ENCODE peak calls at places on chromosomes 3 and 15, in four cellular contexts. E is mammary epithelial cell, P is cardiac fibroblast, X is GM23248. A is an unnamed sample.

GRCh38 chr3:169574531-169574930 is 89.0 kb downstream of the MECOM start:
- DNase-seq in P (no peak), E (no peak), X (no peak), A (no peak)

GRCh38 chr3:47015151-47015550 is 35.7 kb downstream of the NBEAL2 start:
- DNase-seq in P (no peak), X (no peak), E (no peak), A (no peak)

GRCh38 chr3:129950318-129951046 is 24.0 kb upstream of the TRH start:
- DNase-seq in E (no peak), P (no peak), X (no peak), A (no peak)

GRCh38 chr3:52197842-52198625 is at the start of gene ALAS1:
- DNase-seq in X (peak), E (peak), P (peak), A (peak)

GRCh38 chr15:34341922-34342736 is 807 bp downstream of the NOP10 start:
- DNase-seq in X (peak), E (peak), P (no peak), A (no peak)

GRCh38 chr3:45890405-45890804 is 4.1 kb downstream of the CCR9 start:
- DNase-seq in X (no peak), P (no peak), E (no peak), A (no peak)

GRCh38 chr3:170270282-170270891 is 48.2 kb downstream of the PRKCI start:
- DNase-seq in X (no peak), E (no peak), P (no peak), A (no peak)

GRCh38 chr3:98709433-98709832 is 53.7 kb upstream of the ST3GAL6 start:
- DNase-seq in E (no peak), P (no peak), X (no peak), A (no peak)

GRCh38 chr3:99703535-99703934 is 65.1 kb downstream of the COL8A1 start:
- DNase-seq in E (no peak), P (no peak), X (no peak), A (no peak)

GRCh38 chr15:36738817-36739216 is 159.4 kb downstream of the CDIN1 start:
- DNase-seq in P (no peak), X (no peak), E (no peak), A (no peak)

GRCh38 chr3:11379238-11379823 is 107.1 kb downstream of the ATG7 start:
- DNase-seq in P (peak), E (peak), X (peak), A (no peak)

GRCh38 chr3:25040739-25041138 is 387.3 kb upstream of the RARB start:
- DNase-seq in E (no peak), P (no peak), X (peak), A (no peak)

GRCh38 chr15:59410448-59410896 is 27.5 kb upstream of the FAM81A start:
- DNase-seq in P (peak), X (peak), E (no peak), A (no peak)
- H3K4me3 ChIP-seq in P (no peak), X (no peak), E (no peak), A (no peak)

DNA sequence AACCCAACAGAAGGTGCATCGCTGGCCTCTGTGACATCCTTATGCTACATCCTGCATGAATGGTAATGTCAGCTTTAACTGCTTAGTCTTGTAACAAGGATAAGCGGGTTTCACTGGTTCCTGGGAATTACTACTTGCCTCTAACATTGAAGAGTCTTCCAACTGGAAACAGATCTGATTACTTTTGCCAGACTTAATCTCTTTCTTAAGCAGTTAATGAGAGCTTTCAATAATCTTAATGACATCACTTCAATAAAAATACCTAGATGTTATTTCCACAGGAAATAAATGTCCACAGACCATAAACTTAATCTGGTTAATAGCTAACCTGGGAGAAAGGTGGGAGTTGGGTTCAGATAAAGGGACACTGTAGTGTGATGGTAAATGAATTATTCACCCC is 44.0 kb downstream of the FMN1 start:
- DNase-seq in X (no peak), E (no peak), P (no peak), A (no peak)
- H3K4me3 ChIP-seq in X (no peak), E (no peak), P (no peak), A (peak)

GRCh38 chr15:48810414-48811324 is at the start of gene CEP152:
- DNase-seq in X (peak), P (peak), E (peak), A (peak)

GRCh38 chr15:48802867-48803266 is 8.0 kb downstream of the CEP152 start:
- DNase-seq in E (peak), P (peak), X (peak), A (no peak)

GRCh38 chr15:48802257-48802656 is 8.6 kb downstream of the CEP152 start:
- DNase-seq in E (no peak), P (no peak), X (no peak), A (no peak)

GRCh38 chr15:48803877-48804276 is 7.0 kb downstream of the CEP152 start:
- DNase-seq in P (no peak), X (no peak), E (no peak), A (no peak)

GRCh38 chr15:48806151-48806550 is 4.7 kb downstream of the CEP152 start:
- DNase-seq in X (peak), P (peak), E (no peak), A (no peak)
- H3K4me3 ChIP-seq in X (no peak), P (no peak), E (no peak), A (no peak)

DNA sequence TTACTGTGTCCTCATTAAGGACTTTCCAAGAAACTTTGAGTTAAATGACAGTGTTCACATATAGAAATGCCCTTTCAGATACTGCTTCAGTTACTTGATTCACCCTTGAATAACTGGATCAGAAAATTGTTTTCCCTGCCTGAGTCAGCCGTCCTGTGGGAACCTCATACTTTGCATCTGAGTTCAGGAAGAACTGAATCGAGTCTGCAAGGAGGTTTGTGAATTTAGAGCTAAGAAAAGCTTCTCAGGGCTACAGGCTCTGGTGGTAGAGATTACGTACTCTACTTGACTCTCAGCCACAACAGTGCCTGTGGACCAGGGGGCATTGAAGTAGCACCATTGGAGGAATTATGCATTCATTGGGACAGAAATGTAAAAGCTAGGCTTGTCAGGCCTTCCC is 252.4 kb upstream of the C2CD4B start:
- DNase-seq in E (no peak), X (peak), P (no peak), A (no peak)
- H3K4me3 ChIP-seq in E (no peak), X (no peak), P (no peak), A (no peak)

DNA sequence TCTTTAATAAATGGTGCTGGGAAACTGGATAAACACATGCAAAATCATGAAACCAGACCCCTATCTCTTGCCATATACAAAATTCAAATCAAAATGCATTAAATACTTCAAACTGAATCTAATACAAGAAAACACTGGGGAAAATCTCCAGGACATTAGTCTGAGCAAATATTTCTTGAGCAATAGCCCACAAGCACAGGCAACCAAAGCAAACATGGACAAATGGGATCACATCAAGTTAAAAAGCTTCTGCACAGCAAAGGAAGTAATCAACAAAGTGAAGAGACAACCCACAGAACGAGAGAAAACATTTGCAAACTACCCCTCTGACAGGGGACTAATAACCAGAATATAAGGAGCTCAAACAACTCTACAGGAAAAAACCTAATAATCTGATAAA is 6.3 kb downstream of the ANKRD28 start:
- DNase-seq in E (no peak), X (no peak), P (no peak), A (no peak)
- H3K4me3 ChIP-seq in E (no peak), X (no peak), P (no peak), A (no peak)

A was measured in thoracic aorta.